ENCODE peak calls at places on chromosomes 11 and 22, in ten cellular contexts. I is pancreas; N is brain microvascular endothelial cell; A is spleen; W is CD4-positive, alpha-beta memory T cell; P is right atrium auricular region; Q is ovary; D is body of pancreas; F is heart right ventricle; Z is H7. B is an unnamed sample.

GRCh38 chr11:32392840-32393239 is 42.5 kb downstream of the WT1 start:
- DNase-seq in I (no peak), N (no peak), A (no peak), W (no peak), P (no peak), Q (no peak), D (no peak), F (no peak), Z (no peak), B (no peak)

GRCh38 chr11:126969865-126970479 is 30.6 kb downstream of the KIRREL3 start:
- DNase-seq in I (no peak), N (peak; percentile 16), A (no peak), W (no peak), P (no peak), Q (no peak), D (no peak), F (no peak), Z (peak; percentile 15), B (peak; percentile 31)

GRCh38 chr11:73969991-73970800 is 12.4 kb downstream of the UCP2 start:
- DNase-seq in I (no peak), N (no peak), A (peak; percentile 83), W (peak; percentile 62), P (no peak), Q (no peak), D (no peak), F (no peak), Z (peak; percentile 22), B (no peak)

GRCh38 chr11:60634151-60634550 is 65.3 kb upstream of the MS4A8 start:
- DNase-seq in I (no peak), N (no peak), A (no peak), W (no peak), P (no peak), Q (no peak), D (no peak), F (no peak), Z (peak; percentile 66), B (no peak)

GRCh38 chr22:44162960-44163359 is 17.8 kb upstream of the PARVG start:
- DNase-seq in I (no peak), N (no peak), A (no peak), W (no peak), P (no peak), Q (no peak), D (no peak), F (no peak), Z (no peak), B (no peak)

GRCh38 chr11:112355726-112356125 is 95.1 kb upstream of the PLET1 start:
- DNase-seq in I (no peak), N (no peak), A (no peak), W (no peak), P (no peak), Q (peak; percentile 70), D (no peak), F (no peak), Z (peak; percentile 23), B (peak; percentile 98)

GRCh38 chr11:15800121-15800800 is 556.1 kb downstream of the SOX6 start:
- DNase-seq in I (no peak), N (peak; percentile 88), A (no peak), W (no peak), P (peak; percentile 64), Q (no peak), D (peak; percentile 21), F (peak; percentile 29), Z (no peak), B (peak; percentile 79)

GRCh38 chr11:26231252-26231661 is 100.7 kb upstream of the ANO3 start:
- DNase-seq in I (no peak), N (peak; percentile 86), A (no peak), W (no peak), P (no peak), Q (no peak), D (no peak), F (no peak), Z (no peak), B (peak; percentile 68)

GRCh38 chr11:32893947-32894827 is 1.6 kb downstream of the QSER1 start:
- DNase-seq in I (no peak), N (peak; percentile 70), A (no peak), W (peak; percentile 61), P (peak; percentile 61), Q (no peak), D (peak; percentile 49), F (no peak), Z (peak; percentile 68), B (peak; percentile 49)

GRCh38 chr22:44615602-44616180 is 86.3 kb upstream of the PRR5 start:
- DNase-seq in I (no peak), N (no peak), A (no peak), W (no peak), P (no peak), Q (no peak), D (no peak), F (no peak), Z (no peak), B (no peak)

GRCh38 chr11:117554601-117555333 is 227.1 kb downstream of the CEP164 start:
- DNase-seq in I (no peak), N (no peak), A (peak; percentile 18), W (no peak), P (no peak), Q (no peak), D (no peak), F (no peak), Z (no peak), B (no peak)

GRCh38 chr11:115462004-115462541 is 42.1 kb downstream of the CADM1 start:
- DNase-seq in I (no peak), N (no peak), A (no peak), W (no peak), P (no peak), Q (no peak), D (peak; percentile 16), F (no peak), Z (no peak), B (no peak)

GRCh38 chr11:36467913-36468312 is 42.2 kb downstream of the TRAF6 start:
- DNase-seq in I (no peak), N (no peak), A (no peak), W (no peak), P (no peak), Q (no peak), D (no peak), F (no peak), Z (no peak), B (no peak)

GRCh38 chr11:114135737-114136151 is 76.2 kb downstream of the ZBTB16 start:
- DNase-seq in I (no peak), N (no peak), A (no peak), W (no peak), P (no peak), Q (no peak), D (no peak), F (no peak), Z (peak; percentile 57), B (no peak)

GRCh38 chr22:23068096-23068831 is 2.1 kb upstream of the GNAZ start:
- DNase-seq in I (no peak), N (no peak), A (peak; percentile 58), W (no peak), P (no peak), Q (peak; percentile 28), D (peak; percentile 13), F (no peak), Z (peak; percentile 11), B (no peak)

DNA sequence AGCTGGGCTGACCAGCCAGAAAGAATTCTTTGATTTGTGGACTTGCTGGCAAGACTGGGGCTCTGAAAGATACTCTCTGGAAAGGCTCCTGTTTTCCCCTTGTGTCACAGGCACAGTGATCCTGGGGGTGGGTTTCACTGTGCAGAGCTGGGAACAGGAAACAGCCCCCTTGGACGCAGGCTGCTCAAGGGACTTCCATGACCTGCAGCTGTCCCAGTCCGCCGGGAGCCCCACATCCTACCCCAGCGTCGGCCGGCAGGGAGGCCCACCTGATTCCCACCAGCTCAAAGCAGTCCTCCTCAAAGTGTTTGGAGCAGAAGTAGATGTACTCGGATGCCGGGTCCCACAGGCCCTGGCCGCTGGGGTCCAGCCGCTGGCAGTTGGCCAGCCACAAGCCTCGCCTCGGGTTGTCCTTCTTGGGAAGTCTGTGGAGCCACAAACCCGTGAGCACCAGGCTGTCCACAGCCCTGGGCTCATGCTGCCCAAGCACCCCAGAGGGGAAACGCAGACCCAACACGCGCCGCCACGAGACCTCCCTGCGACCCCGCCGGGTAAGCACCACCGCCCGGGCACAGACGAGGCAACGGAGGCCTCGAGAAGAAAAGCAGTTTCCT is 824 bp downstream of the THAP7 start:
- DNase-seq in I (no peak), N (no peak), A (no peak), W (no peak), P (no peak), Q (no peak), D (no peak), F (no peak), Z (no peak), B (no peak)
- H3K4me3 ChIP-seq in I (peak overlapping the region; percentile 72), N (peak overlapping the region; percentile 71), A (peak overlapping the region; percentile 76), W (peak overlapping the region; percentile 92), P (peak overlapping the region; percentile 76), Q (peak overlapping the region; percentile 82), D (peak overlapping the region; percentile 24), F (peak overlapping the region; percentile 74), Z (peak overlapping the region; percentile 86), B (peak overlapping the region; percentile 96)

DNA sequence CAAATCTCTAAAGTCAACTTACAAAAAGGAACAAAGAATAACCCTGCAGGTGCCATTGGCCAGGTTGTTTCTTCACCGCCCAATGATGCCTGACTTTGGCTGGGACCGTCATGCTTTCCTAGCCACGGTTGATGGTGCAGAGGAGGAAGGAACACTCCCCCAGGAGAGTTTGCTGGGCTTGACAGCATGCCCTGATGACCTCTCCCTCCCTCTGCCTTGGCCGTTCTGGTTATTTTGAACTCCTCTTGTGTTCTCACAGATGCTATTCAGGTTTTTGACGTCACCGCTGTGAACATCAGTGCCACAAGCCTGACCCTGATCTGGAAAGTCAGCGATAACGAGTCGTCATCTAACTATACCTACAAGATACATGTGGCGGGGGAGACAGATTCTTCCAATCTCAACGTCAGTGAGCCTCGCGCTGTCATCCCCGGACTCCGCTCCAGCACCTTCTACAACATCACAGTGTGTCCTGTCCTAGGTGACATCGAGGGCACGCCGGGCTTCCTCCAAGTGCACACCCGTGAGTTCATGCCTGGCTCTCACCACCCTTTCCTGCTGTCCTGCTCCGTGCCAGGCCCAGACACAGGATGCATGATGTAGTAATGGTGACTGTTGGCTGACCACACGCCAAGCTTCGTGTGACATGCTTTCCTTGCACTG is 89.0 kb upstream of the OR4B1 start:
- DNase-seq in I (no peak), N (no peak), A (no peak), W (no peak), P (no peak), Q (no peak), D (no peak), F (peak; percentile 25), Z (no peak), B (no peak)
- H3K36me3 ChIP-seq in I (no peaks in the 10 kb centered on the region), N (peaks cover 52% of the 10 kb centered on the region), A (peaks cover 82% of the 10 kb centered on the region), W (peaks cover 66% of the 10 kb centered on the region), P (peaks cover 6% of the 10 kb centered on the region), Q (no peaks in the 10 kb centered on the region), D (peaks cover 28% of the 10 kb centered on the region), F (no peaks in the 10 kb centered on the region), Z (peaks cover 3% of the 10 kb centered on the region), B (peaks cover 66% of the 10 kb centered on the region)

GRCh38 chr11:45045692-45046471 is 95.2 kb upstream of the TP53I11 start:
- DNase-seq in I (no peak), N (peak; percentile 39), A (peak; percentile 86), W (no peak), P (peak; percentile 79), Q (no peak), D (peak; percentile 27), F (peak; percentile 59), Z (no peak), B (peak; percentile 62)
- H3K4me3 ChIP-seq in I (no peak overlapping the region), N (no peak overlapping the region), A (no peak overlapping the region), W (no peak overlapping the region), P (no peak overlapping the region), Q (no peak overlapping the region), D (no peak overlapping the region), F (no peak overlapping the region), Z (no peak overlapping the region), B (no peak overlapping the region)

DNA sequence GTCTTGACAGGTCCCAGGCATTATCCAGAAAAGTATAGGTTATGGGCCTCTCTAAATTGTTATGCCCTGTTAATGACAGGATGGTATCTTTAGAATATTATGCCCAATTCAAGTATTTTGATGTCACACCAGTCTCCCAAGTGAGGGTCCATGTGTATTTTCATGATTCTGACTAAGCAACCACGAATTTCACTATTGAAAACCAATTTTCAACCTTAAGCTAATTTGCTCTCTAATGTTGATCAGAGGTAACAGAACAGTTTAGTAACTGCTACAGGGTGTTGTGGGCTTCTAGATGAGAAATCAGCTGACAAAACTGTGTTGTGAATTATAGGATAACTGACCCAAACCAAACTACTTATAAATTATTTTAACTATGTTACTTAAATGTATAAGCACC is 48.0 kb upstream of the SORL1-AS1 start:
- DNase-seq in I (no peak), N (no peak), A (no peak), W (no peak), P (no peak), Q (no peak), D (no peak), F (no peak), Z (no peak), B (no peak)
- H3K36me3 ChIP-seq in I (no peaks in the 10 kb centered on the region), N (no peaks in the 10 kb centered on the region), A (peaks cover 18% of the 10 kb centered on the region), W (peaks cover 42% of the 10 kb centered on the region), P (no peaks in the 10 kb centered on the region), Q (no peaks in the 10 kb centered on the region), D (no peaks in the 10 kb centered on the region), F (no peaks in the 10 kb centered on the region), Z (peaks cover 4% of the 10 kb centered on the region), B (no peaks in the 10 kb centered on the region)

B was measured in MG63.